ENCODE peak calls at places on chromosomes 4 and X, in five cellular contexts. V is hepatocyte, A is cardiac fibroblast, Y is left ventricle myocardium inferior, W is A549. F is an unnamed sample.

GRCh38 chr4:48090621-48091020 is 43.4 kb downstream of the TXK start:
- DNase-seq in V (no peak), A (no peak), Y (no peak), W (no peak), F (no peak)

GRCh38 chr4:74504212-74504611 is 59.3 kb downstream of the AREG start:
- DNase-seq in V (no peak), A (peak; percentile 87), Y (no peak), W (no peak), F (no peak)

GRCh38 chr4:90159193-90159592 is 32.0 kb downstream of the CCSER1 start:
- DNase-seq in V (no peak), A (peak; percentile 5), Y (no peak), W (no peak), F (no peak)

GRCh38 chr4:186074189-186074588 is 5.2 kb downstream of the TLR3 start:
- DNase-seq in V (no peak), A (no peak), Y (no peak), W (no peak), F (no peak)

GRCh38 chr4:1377606-1378261 is 28.5 kb downstream of the NKX1-1 start:
- DNase-seq in V (no peak), A (no peak), Y (peak; percentile 10), W (no peak), F (peak; percentile 85)

GRCh38 chr4:88446124-88446523 is 10.8 kb upstream of the HERC5 start:
- DNase-seq in V (no peak), A (peak; percentile 20), Y (no peak), W (no peak), F (no peak)

GRCh38 chrX:22081475-22082092 is 49.5 kb downstream of the PHEX start:
- DNase-seq in V (peak; percentile 57), A (peak; percentile 71), Y (peak; percentile 26), W (peak; percentile 63), F (no peak)

GRCh38 chrX:10576777-10577444 is 43.5 kb downstream of the MID1 start:
- DNase-seq in V (no peak), A (no peak), Y (no peak), W (peak; percentile 64), F (no peak)

GRCh38 chrX:17692709-17693346 is 44.5 kb upstream of the SCML1 start:
- DNase-seq in V (no peak), A (peak; percentile 50), Y (no peak), W (no peak), F (no peak)

GRCh38 chrX:92247076-92247475 is 467.9 kb downstream of the PCDH11X start:
- DNase-seq in V (no peak), A (peak; percentile 7), Y (no peak), W (no peak), F (no peak)

GRCh38 chr4:182898479-182898799 is 18.7 kb downstream of the DCTD start:
- DNase-seq in V (no peak), A (no peak), Y (no peak), W (no peak), F (no peak)

GRCh38 chr4:102715057-102715456 is 45.7 kb downstream of the MANBA start:
- DNase-seq in V (no peak), A (peak; percentile 13), Y (no peak), W (no peak), F (no peak)

GRCh38 chr4:10831727-10832408 is 147.3 kb upstream of the CLNK start:
- DNase-seq in V (no peak), A (no peak), Y (no peak), W (no peak), F (no peak)

GRCh38 chrX:97234471-97235097 is 350.9 kb downstream of the RPA4 start:
- DNase-seq in V (no peak), A (no peak), Y (no peak), W (no peak), F (no peak)

GRCh38 chr4:168812806-168813205 is 197.2 kb downstream of the CBR4 start:
- DNase-seq in V (no peak), A (no peak), Y (no peak), W (no peak), F (no peak)

GRCh38 chrX:101931104-101931493 is 728 bp downstream of the ZMAT1 start:
- DNase-seq in V (no peak), A (no peak), Y (no peak), W (peak; percentile 0), F (no peak)

GRCh38 chr4:98688416-98689290 is 30.2 kb upstream of the TSPAN5 start:
- DNase-seq in V (no peak), A (peak; percentile 77), Y (no peak), W (peak; percentile 43), F (no peak)

GRCh38 chr4:8699063-8699385 is 106.5 kb downstream of the CPZ start:
- DNase-seq in V (no peak), A (no peak), Y (no peak), W (no peak), F (no peak)

GRCh38 chr4:155984398-155984797 is 30.7 kb upstream of the CTSO start:
- DNase-seq in V (no peak), A (no peak), Y (no peak), W (no peak), F (no peak)

GRCh38 chrX:14964500-14964899 is 91.3 kb downstream of the MOSPD2 start:
- DNase-seq in V (no peak), A (peak; percentile 26), Y (no peak), W (peak; percentile 3), F (no peak)

GRCh38 chrX:153539979-153540358 is 22.5 kb downstream of the ATP2B3 start:
- DNase-seq in V (no peak), A (no peak), Y (no peak), W (no peak), F (no peak)

GRCh38 chr4:140188975-140189374 is 35.0 kb upstream of the MAML3 start:
- DNase-seq in V (peak; percentile 16), A (peak; percentile 78), Y (no peak), W (no peak), F (no peak)

GRCh38 chr4:42306221-42307109 is 90.8 kb upstream of the SHISA3 start:
- DNase-seq in V (no peak), A (peak; percentile 47), Y (peak; percentile 20), W (no peak), F (no peak)

GRCh38 chr4:42302348-42302747 is 94.9 kb upstream of the SHISA3 start:
- DNase-seq in V (peak; percentile 30), A (peak; percentile 31), Y (no peak), W (peak; percentile 21), F (no peak)
- TF ChIP-seq CTCF in V (peak; percentile 18), A (peak; percentile 28), Y (peak; percentile 45), W (no peak), F (peak; percentile 62)

GRCh38 chrX:145715641-145716138 is 101.9 kb upstream of the SLITRK2 start:
- DNase-seq in V (no peak), A (no peak), Y (no peak), W (no peak), F (no peak)
- TF ChIP-seq CTCF in V (no peak), A (no peak), Y (no peak), W (no peak), F (no peak)

DNA sequence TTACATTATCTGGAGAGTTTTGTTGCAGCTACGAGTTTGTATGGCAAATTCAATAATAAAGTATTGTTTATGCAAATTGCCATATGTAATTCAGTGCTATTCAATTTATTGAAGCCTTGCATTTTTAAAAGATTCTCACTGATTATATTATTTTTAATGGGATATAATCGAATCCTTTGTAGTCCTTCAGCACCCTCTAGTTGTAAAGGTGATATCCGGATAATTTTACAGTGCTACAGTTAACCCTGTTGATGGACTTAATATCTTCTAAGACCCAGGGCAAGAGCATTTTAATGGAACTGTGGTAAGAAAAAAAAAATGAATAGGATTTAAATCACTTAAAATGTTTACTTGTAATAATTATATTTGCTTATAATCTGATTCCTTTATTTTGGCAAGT is 48.5 kb upstream of the GRIA2 start:
- DNase-seq in V (no peak), A (peak; percentile 41), Y (no peak), W (peak; percentile 1), F (no peak)
- TF ChIP-seq CTCF in V (peak; percentile 22), A (peak; percentile 24), Y (peak; percentile 23), W (peak; percentile 24), F (peak; percentile 71)

GRCh38 chr4:28682872-28683271 is 1822.2 kb downstream of the STIM2 start:
- DNase-seq in V (no peak), A (no peak), Y (no peak), W (no peak), F (no peak)

GRCh38 chr4:28690890-28691289 is 1830.2 kb downstream of the STIM2 start:
- DNase-seq in V (no peak), A (no peak), Y (no peak), W (no peak), F (no peak)

DNA sequence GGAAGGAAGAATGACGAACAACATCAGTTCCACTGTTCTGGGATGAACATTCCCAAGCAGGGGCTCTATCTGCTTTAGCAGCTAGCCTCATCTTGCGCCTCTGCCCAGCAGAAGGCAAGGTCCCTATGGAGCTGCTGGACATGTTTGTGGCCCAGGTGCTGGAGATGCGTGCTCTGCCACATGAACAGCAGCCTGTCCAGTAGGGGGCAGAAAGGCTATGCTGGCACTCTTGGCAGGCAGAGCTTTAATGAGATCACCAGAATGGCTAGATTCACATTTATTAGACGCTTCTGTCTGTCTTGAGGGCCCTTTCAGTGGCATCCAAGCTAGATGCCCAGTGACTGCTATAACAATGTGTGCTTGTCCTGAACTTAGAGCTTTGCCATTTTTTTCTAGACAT is 1826.0 kb downstream of the STIM2 start:
- DNase-seq in V (peak; percentile 60), A (peak; percentile 61), Y (peak; percentile 14), W (peak; percentile 33), F (no peak)
- TF ChIP-seq CTCF in V (peak; percentile 43), A (peak; percentile 65), Y (peak; percentile 63), W (peak; percentile 8), F (peak; percentile 68)

GRCh38 chrX:69226459-69227158 is 61.4 kb upstream of the PJA1 start:
- DNase-seq in V (no peak), A (no peak), Y (no peak), W (no peak), F (peak; percentile 74)
- TF ChIP-seq CTCF in V (no peak), A (no peak), Y (no peak), W (no peak), F (no peak)

GRCh38 chrX:29231800-29232199 is 644.6 kb downstream of the IL1RAPL1 start:
- DNase-seq in V (no peak), A (peak; percentile 31), Y (no peak), W (peak; percentile 2), F (no peak)
- TF ChIP-seq CTCF in V (peak; percentile 47), A (peak; percentile 36), Y (peak; percentile 43), W (no peak), F (peak; percentile 65)

GRCh38 chr4:159534655-159535054 is 431.8 kb downstream of the RAPGEF2 start:
- DNase-seq in V (no peak), A (no peak), Y (no peak), W (no peak), F (no peak)

GRCh38 chr4:159541143-159541542 is 438.3 kb downstream of the RAPGEF2 start:
- DNase-seq in V (no peak), A (no peak), Y (no peak), W (no peak), F (no peak)

GRCh38 chr4:159540501-159540900 is 437.6 kb downstream of the RAPGEF2 start:
- DNase-seq in V (no peak), A (no peak), Y (no peak), W (no peak), F (no peak)

GRCh38 chr4:159543831-159544230 is 441.0 kb downstream of the RAPGEF2 start:
- DNase-seq in V (no peak), A (no peak), Y (no peak), W (no peak), F (no peak)

DNA sequence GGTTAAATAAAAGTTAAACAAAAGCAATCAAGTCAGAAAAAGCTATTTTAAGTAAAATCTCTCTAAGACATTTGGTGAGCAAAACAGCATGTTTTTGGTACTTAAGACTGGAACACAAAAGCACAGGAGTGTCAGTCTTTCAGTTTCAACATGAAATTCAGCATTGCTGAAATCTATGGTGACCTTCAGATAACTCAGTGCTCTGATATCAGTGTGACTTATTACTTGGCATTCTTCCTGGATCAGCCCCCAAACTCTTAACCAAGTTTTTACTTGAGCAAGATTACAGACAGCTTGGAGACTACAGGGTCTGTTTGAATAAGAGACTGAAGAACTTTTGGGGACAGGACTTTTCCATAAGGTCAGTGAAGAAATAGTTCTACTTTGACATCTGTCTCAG is 437.2 kb downstream of the RAPGEF2 start:
- DNase-seq in V (no peak), A (no peak), Y (no peak), W (no peak), F (no peak)
- TF ChIP-seq CTCF in V (no peak), A (no peak), Y (no peak), W (no peak), F (no peak)